ENCODE peak calls at places on chromosomes 2 and 18, in six cellular contexts. R is activated CD4-positive, CD25-positive, alpha-beta regulatory T cell treated with anti-CD3 and anti-CD28 coated beads, Interleukin-2, amount 50 U/mL, for 16 hours; Y is globus pallidus; Q is fibroblast of the aortic adventitia; O is stimulated activated CD4-positive, alpha-beta T cell treated with anti-CD3 and anti-CD28 coated beads, TNF-alpha, amount 100 ng/mL, for 48 hours; J is AG08395. W is an unnamed sample.

GRCh38 chr2:34291076-34291475 is 692.0 kb upstream of the FAM98A start:
- DNase-seq in R (no peak), Y (no peak), Q (no peak), O (no peak), J (no peak), W (no peak)

GRCh38 chr2:37775908-37776250 is 104.4 kb upstream of the CDC42EP3 start:
- DNase-seq in R (no peak), Y (no peak), Q (peak), O (no peak), J (peak), W (no peak)

GRCh38 chr2:119142822-119143221 is 15.7 kb downstream of the C1QL2 start:
- DNase-seq in R (no peak), Y (peak), Q (no peak), O (no peak), J (no peak), W (no peak)

GRCh38 chr18:54671291-54671881 is 80.3 kb downstream of the DYNAP start:
- DNase-seq in R (no peak), Y (peak), Q (peak), O (no peak), J (peak), W (peak)

GRCh38 chr2:74984947-74985637 is 26.6 kb downstream of the POLE4 start:
- DNase-seq in R (no peak), Y (no peak), Q (no peak), O (no peak), J (no peak), W (no peak)

GRCh38 chr2:8719528-8719927 is 37.7 kb downstream of the ID2 start:
- DNase-seq in R (no peak), Y (no peak), Q (peak), O (no peak), J (peak), W (no peak)

GRCh38 chr2:88345842-88346241 is 106.7 kb downstream of the FOXI3 start:
- DNase-seq in R (no peak), Y (no peak), Q (no peak), O (no peak), J (no peak), W (no peak)

GRCh38 chr2:53987336-53987921 is 16.6 kb upstream of the PSME4 start:
- DNase-seq in R (no peak), Y (no peak), Q (peak), O (no peak), J (no peak), W (no peak)

GRCh38 chr2:15359716-15360531 is 201.2 kb downstream of the NBAS start:
- DNase-seq in R (no peak), Y (no peak), Q (peak), O (no peak), J (peak), W (no peak)

GRCh38 chr2:237345891-237346640 is 67.9 kb downstream of the COL6A3 start:
- DNase-seq in R (no peak), Y (no peak), Q (peak), O (no peak), J (peak), W (no peak)

GRCh38 chr18:76562286-76562840 is 67.3 kb upstream of the ZNF516 start:
- DNase-seq in R (no peak), Y (no peak), Q (no peak), O (no peak), J (no peak), W (no peak)

GRCh38 chr2:173218331-173219056 is 136.2 kb upstream of the CDCA7 start:
- DNase-seq in R (no peak), Y (no peak), Q (peak), O (no peak), J (no peak), W (peak)

GRCh38 chr18:67634631-67635338 is 118.3 kb upstream of the DSEL start:
- DNase-seq in R (no peak), Y (no peak), Q (no peak), O (no peak), J (no peak), W (no peak)

GRCh38 chr2:104836253-104836652 is 17.7 kb upstream of the POU3F3 start:
- DNase-seq in R (no peak), Y (peak), Q (no peak), O (no peak), J (no peak), W (no peak)

GRCh38 chr2:175017618-175018414 is 12.6 kb upstream of the CHN1 start:
- DNase-seq in R (no peak), Y (no peak), Q (peak), O (no peak), J (peak), W (no peak)

GRCh38 chr2:190443055-190443454 is 34.9 kb downstream of the MFSD6 start:
- DNase-seq in R (no peak), Y (no peak), Q (peak), O (no peak), J (no peak), W (no peak)

GRCh38 chr18:52617931-52618330 is 277.9 kb downstream of the DCC start:
- DNase-seq in R (no peak), Y (no peak), Q (no peak), O (no peak), J (no peak), W (no peak)

GRCh38 chr2:168757223-168757622 is 45.2 kb upstream of the NOSTRIN start:
- DNase-seq in R (no peak), Y (no peak), Q (no peak), O (no peak), J (no peak), W (peak)

GRCh38 chr2:79453918-79454317 is 58.9 kb upstream of the CTNNA2 start:
- DNase-seq in R (no peak), Y (no peak), Q (no peak), O (no peak), J (no peak), W (peak)

GRCh38 chr2:178845565-178846457 is 38.6 kb upstream of the TTN start:
- DNase-seq in R (no peak), Y (no peak), Q (peak), O (no peak), J (peak), W (no peak)

GRCh38 chr2:112885503-112885897 is 25.5 kb upstream of the IL37 start:
- DNase-seq in R (no peak), Y (no peak), Q (peak), O (no peak), J (no peak), W (no peak)

GRCh38 chr2:159637988-159638501 is 21.7 kb upstream of the BAZ2B start:
- DNase-seq in R (no peak), Y (no peak), Q (peak), O (no peak), J (peak), W (no peak)

GRCh38 chr2:75523313-75524275 is 37.1 kb downstream of the EVA1A start:
- DNase-seq in R (no peak), Y (no peak), Q (peak), O (no peak), J (peak), W (no peak)

GRCh38 chr2:58896600-58896999 is 655.5 kb upstream of the FANCL start:
- DNase-seq in R (no peak), Y (no peak), Q (peak), O (no peak), J (no peak), W (no peak)

GRCh38 chr2:160387558-160388262 is 105.9 kb downstream of the RBMS1 start:
- DNase-seq in R (no peak), Y (no peak), Q (peak), O (no peak), J (peak), W (no peak)

W was measured in Kasumi-1.